ENCODE peak calls at places on chromosome 14, in four cellular contexts. N is thyroid gland; S is nucleus accumbens; M is activated effector memory CD4-positive, alpha-beta T cell treated with anti-CD3 and anti-CD28 coated beads, Interleukin-2, amount 50 U/mL, for 16 hours. K is an unnamed sample.

GRCh38 chr14:95516554-95517209 is at the start of gene SYNE3:
- DNase-seq in N (peak), M (peak), S (no peak), K (no peak)

GRCh38 chr14:35140718-35141581 is 18.6 kb downstream of the PRORP start:
- DNase-seq in N (no peak), M (no peak), S (no peak), K (no peak)

GRCh38 chr14:86072134-86072894 is 542.4 kb downstream of the FLRT2 start:
- DNase-seq in S (no peak), N (no peak), M (no peak), K (no peak)

GRCh38 chr14:53894456-53894855 is 62.2 kb downstream of the BMP4 start:
- DNase-seq in M (no peak), S (no peak), N (no peak), K (peak)

GRCh38 chr14:23831591-23831990 is 122.0 kb upstream of the DHRS4 start:
- DNase-seq in N (no peak), S (no peak), M (no peak), K (no peak)

GRCh38 chr14:94042433-94043091 is 16.4 kb downstream of the OTUB2 start:
- DNase-seq in M (no peak), S (no peak), N (peak), K (no peak)

GRCh38 chr14:51547260-51547659 is 104.5 kb upstream of the FRMD6 start:
- DNase-seq in S (no peak), N (peak), M (no peak), K (peak)

GRCh38 chr14:96811265-96811664 is 14.1 kb downstream of the VRK1 start:
- DNase-seq in M (no peak), S (no peak), N (no peak), K (peak)

GRCh38 chr14:60090864-60091519 is 731 bp upstream of the PCNX4 start:
- DNase-seq in S (peak), N (peak), M (peak), K (no peak)

GRCh38 chr14:90061849-90062794 is at the start of gene KCNK13:
- DNase-seq in S (no peak), M (no peak), N (peak), K (no peak)

GRCh38 chr14:24411468-24412454 is 13.0 kb downstream of the NYNRIN start:
- DNase-seq in M (peak), N (peak), S (no peak), K (no peak)

GRCh38 chr14:92726135-92726932 is 22.1 kb downstream of the LGMN start:
- DNase-seq in S (no peak), M (peak), N (peak), K (peak)

GRCh38 chr14:99034711-99035171 is 237.3 kb downstream of the BCL11B start:
- DNase-seq in S (no peak), M (peak), N (no peak), K (no peak)

GRCh38 chr14:79356040-79356439 is 855.3 kb downstream of the DIO2 start:
- DNase-seq in S (no peak), N (no peak), M (no peak), K (no peak)

GRCh38 chr14:55954108-55954507 is 164.1 kb upstream of the PELI2 start:
- DNase-seq in M (no peak), S (no peak), N (no peak), K (no peak)

GRCh38 chr14:77502109-77502782 is 3.6 kb upstream of the ISM2 start:
- DNase-seq in M (peak), N (no peak), S (no peak), K (no peak)

GRCh38 chr14:63605041-63605532 is 36.6 kb downstream of the WDR89 start:
- DNase-seq in M (no peak), N (no peak), S (no peak), K (no peak)

GRCh38 chr14:105055736-105056302 is 9.4 kb downstream of the GPR132 start:
- DNase-seq in N (no peak), M (no peak), S (no peak), K (no peak)

GRCh38 chr14:90336401-90336800 is 4.7 kb upstream of the NRDE2 start:
- DNase-seq in N (no peak), M (no peak), S (no peak), K (no peak)

GRCh38 chr14:71883094-71883493 is 49.1 kb upstream of the RGS6 start:
- DNase-seq in N (no peak), S (no peak), M (no peak), K (no peak)

GRCh38 chr14:103391048-103391447 is 5.8 kb downstream of the MARK3 start:
- DNase-seq in M (peak), N (peak), S (no peak), K (peak)

GRCh38 chr14:81453166-81453766 is 53.1 kb upstream of the STON2 start:
- DNase-seq in N (peak), M (peak), S (no peak), K (peak)

GRCh38 chr14:81561084-81561775 is 27.6 kb upstream of the SEL1L start:
- DNase-seq in S (no peak), M (no peak), N (no peak), K (no peak)

GRCh38 chr14:100071545-100071944 is 6.3 kb downstream of the EVL start:
- DNase-seq in S (no peak), M (no peak), N (no peak), K (no peak)